ENCODE peak calls at places on chromosomes 16 and 17, in ten cellular contexts. B is ELF-1; S is ovary; D is spleen; G is KG1; H is cardiac septum; K is fibroblast of mammary gland; V is stimulated activated CD4-positive, alpha-beta T cell treated with anti-CD3 and anti-CD28 coated beads, Interleukin-1b, Interleukin-23, amount 100 ng/mL, for 1 hour; E is naive B cell; T is T-helper 9 cell. Y is an unnamed sample.

GRCh38 chr17:21240375-21241055 is 12.7 kb downstream of the NATD1 start:
- DNase-seq in V (no peak), B (no peak), T (no peak), D (no peak), K (no peak), H (no peak), S (no peak), E (no peak), G (no peak), Y (peak)

GRCh38 chr17:19726615-19727376 is 10.4 kb upstream of the SLC47A2 start:
- DNase-seq in B (no peak), H (no peak), E (no peak), D (no peak), K (peak), G (no peak), V (no peak), T (no peak), S (no peak), Y (no peak)

GRCh38 chr16:77431131-77431670 is 3.6 kb downstream of the ADAMTS18 start:
- DNase-seq in S (no peak), E (no peak), D (no peak), V (no peak), B (no peak), G (no peak), K (no peak), H (no peak), T (no peak), Y (no peak)

GRCh38 chr17:80164185-80164584 is 5.6 kb upstream of the CARD14 start:
- DNase-seq in H (no peak), S (no peak), T (no peak), K (no peak), B (no peak), V (no peak), E (no peak), G (no peak), D (no peak), Y (no peak)

GRCh38 chr17:22515599-22515998 is 823.3 kb downstream of the KCNJ18 start:
- DNase-seq in T (no peak), D (no peak), B (no peak), E (no peak), K (no peak), H (no peak), V (no peak), G (no peak), S (no peak), Y (no peak)

GRCh38 chr16:79122343-79122742 is 478.2 kb downstream of the MAF start:
- DNase-seq in B (no peak), S (no peak), G (no peak), T (no peak), V (no peak), E (no peak), K (no peak), D (no peak), H (no peak), Y (no peak)

GRCh38 chr17:50289268-50289667 is 15.0 kb downstream of the TMEM92 start:
- DNase-seq in G (no peak), S (peak), E (no peak), K (peak), B (no peak), H (no peak), V (no peak), T (no peak), D (no peak), Y (no peak)

GRCh38 chr17:82734987-82735866 is at the start of gene FN3K:
- DNase-seq in K (peak), S (peak), D (peak), V (no peak), B (peak), H (no peak), G (no peak), T (peak), E (no peak), Y (peak)

GRCh38 chr16:2008009-2008526 is 1.6 kb downstream of the ZNF598 start:
- DNase-seq in T (no peak), B (no peak), H (no peak), E (no peak), D (peak), K (peak), G (no peak), V (no peak), S (peak), Y (no peak)

GRCh38 chr17:37502009-37502936 is 12.6 kb downstream of the DUSP14 start:
- DNase-seq in D (no peak), G (no peak), S (no peak), K (no peak), T (no peak), H (no peak), B (no peak), E (no peak), V (no peak), Y (no peak)

GRCh38 chr16:88387941-88388627 is 5.3 kb downstream of the ZNF469 start:
- DNase-seq in S (no peak), G (no peak), K (no peak), V (no peak), E (no peak), D (no peak), B (peak), H (no peak), T (no peak), Y (no peak)

GRCh38 chr16:48970216-48970615 is 311.4 kb downstream of the CBLN1 start:
- DNase-seq in T (no peak), H (no peak), K (no peak), V (no peak), B (no peak), S (no peak), D (no peak), G (no peak), E (no peak), Y (no peak)

GRCh38 chr17:9273334-9274118 is 252.2 kb downstream of the NTN1 start:
- DNase-seq in H (no peak), K (peak), T (no peak), V (no peak), E (no peak), B (no peak), G (no peak), D (no peak), S (peak), Y (no peak)

GRCh38 chr17:41496803-41497484 is 7.2 kb upstream of the KRT36 start:
- DNase-seq in B (peak), S (peak), E (no peak), G (no peak), V (no peak), D (peak), H (peak), T (peak), K (peak), Y (peak)

GRCh38 chr16:83989300-83989699 is 21.3 kb downstream of the NECAB2 start:
- DNase-seq in V (no peak), K (no peak), T (no peak), G (no peak), D (no peak), H (no peak), S (no peak), B (peak), E (no peak), Y (no peak)

GRCh38 chr16:83814654-83814985 is 6.8 kb downstream of the HSBP1 start:
- DNase-seq in S (no peak), V (no peak), H (no peak), K (no peak), B (no peak), G (no peak), D (no peak), T (no peak), E (no peak), Y (no peak)

GRCh38 chr17:74775409-74776043 is 619 bp downstream of the NAT9 start:
- DNase-seq in K (no peak), H (no peak), D (no peak), S (no peak), V (no peak), B (no peak), T (no peak), G (no peak), E (no peak), Y (no peak)

GRCh38 chr16:80973991-80974390 is 32.7 kb downstream of the CMC2 start:
- DNase-seq in B (no peak), S (no peak), T (no peak), G (no peak), H (no peak), E (no peak), D (no peak), K (peak), V (no peak), Y (no peak)

GRCh38 chr17:50192116-50192872 is 9.1 kb downstream of the COL1A1 start:
- DNase-seq in T (no peak), S (no peak), G (no peak), K (peak), D (no peak), E (no peak), B (no peak), H (no peak), V (no peak), Y (no peak)

Y was measured in mesendoderm.